ENCODE peak calls at places on chromosomes 4 and X, in ten cellular contexts. P, X, W, O, V, C, Q, M, H and F are unnamed samples.

GRCh38 chr4:26413595-26413994 is 76.7 kb downstream of the CCKAR start:
- DNase-seq in C (no peak), W (no peak), O (no peak), M (no peak), X (no peak), P (no peak), Q (no peak), V (no peak), H (no peak), F (no peak)

GRCh38 chrX:100512471-100512870 is 72.3 kb upstream of the TNMD start:
- DNase-seq in X (peak; percentile 2), Q (no peak), W (no peak), O (no peak), M (no peak), H (no peak), C (peak; percentile 32), V (no peak), P (no peak), F (no peak)

GRCh38 chr4:123444298-123444731 is 47.7 kb downstream of the SPRY1 start:
- DNase-seq in H (no peak), V (peak; percentile 52), W (peak; percentile 7), O (peak; percentile 38), P (no peak), X (peak; percentile 91), M (peak; percentile 31), Q (no peak), C (peak; percentile 82), F (peak; percentile 90)

GRCh38 chr4:89248879-89249281 is 58.7 kb downstream of the GPRIN3 start:
- DNase-seq in Q (no peak), W (no peak), O (no peak), V (no peak), H (peak; percentile 27), C (no peak), P (no peak), M (no peak), X (no peak), F (no peak)

GRCh38 chrX:10004832-10005475 is 37.8 kb downstream of the CLDN34 start:
- DNase-seq in V (no peak), X (no peak), Q (no peak), H (no peak), C (no peak), O (no peak), W (no peak), P (no peak), M (no peak), F (no peak)

GRCh38 chrX:130994671-130995070 is 63.5 kb upstream of the ARHGAP36 start:
- DNase-seq in V (no peak), H (no peak), X (peak; percentile 22), Q (no peak), C (peak; percentile 61), M (no peak), W (peak; percentile 4), P (no peak), O (no peak), F (peak; percentile 24)

GRCh38 chr4:154807042-154807630 is 26.1 kb downstream of the RBM46 start:
- DNase-seq in C (peak; percentile 24), W (no peak), X (peak; percentile 49), Q (no peak), M (no peak), O (no peak), H (no peak), V (no peak), P (no peak), F (peak; percentile 4)

GRCh38 chr4:66558651-66559050 is 888.4 kb upstream of the EPHA5 start:
- DNase-seq in W (no peak), Q (no peak), P (no peak), X (no peak), H (no peak), O (no peak), V (no peak), M (no peak), C (no peak), F (no peak)

GRCh38 chrX:124507276-124507675 is 160.9 kb downstream of the SH2D1A start:
- DNase-seq in V (no peak), M (no peak), C (no peak), H (no peak), O (no peak), X (no peak), W (no peak), Q (no peak), P (no peak), F (no peak)

GRCh38 chrX:136789856-136790255 is 9.1 kb upstream of the ARHGEF6 start:
- DNase-seq in O (no peak), P (no peak), M (no peak), Q (no peak), H (no peak), V (no peak), W (no peak), X (no peak), C (no peak), F (no peak)

GRCh38 chr4:3324093-3324815 is 31.4 kb downstream of the RGS12 start:
- DNase-seq in H (no peak), O (no peak), V (peak; percentile 32), C (peak; percentile 84), P (peak; percentile 49), Q (peak; percentile 34), M (no peak), W (no peak), X (no peak), F (no peak)

GRCh38 chr4:131091896-131092295 is 1995.9 kb downstream of the C4orf33 start:
- DNase-seq in O (no peak), X (peak; percentile 41), W (no peak), C (peak; percentile 74), H (no peak), M (no peak), Q (no peak), P (no peak), V (no peak), F (peak; percentile 5)

GRCh38 chrX:2321411-2321810 is 179.4 kb downstream of the DHRSX start:
- DNase-seq in C (no peak), P (no peak), H (no peak), V (no peak), X (no peak), W (no peak), Q (no peak), O (no peak), M (no peak), F (no peak)

GRCh38 chr4:153618831-153619230 is 65.2 kb upstream of the TLR2 start:
- DNase-seq in X (no peak), O (no peak), Q (no peak), M (no peak), P (no peak), H (no peak), C (peak; percentile 17), W (no peak), V (no peak), F (no peak)
- H3K36me3 ChIP-seq in X (peaks cover 100% of the 10 kb centered on the region), O (peaks cover 12% of the 10 kb centered on the region), Q (peaks cover 56% of the 10 kb centered on the region), M (no peaks in the 10 kb centered on the region), P (peaks cover 67% of the 10 kb centered on the region), H (no peaks in the 10 kb centered on the region), C (peaks cover 8% of the 10 kb centered on the region), W (no peaks in the 10 kb centered on the region), V (peaks cover 59% of the 10 kb centered on the region), F (no peaks in the 10 kb centered on the region)

GRCh38 chr4:144356941-144357381 is 216.4 kb upstream of the GYPA start:
- DNase-seq in W (no peak), P (peak; percentile 30), Q (no peak), X (no peak), M (no peak), V (no peak), H (no peak), C (peak; percentile 57), O (no peak), F (no peak)

GRCh38 chr4:144355809-144356757 is 215.6 kb upstream of the GYPA start:
- DNase-seq in P (peak; percentile 16), W (peak; percentile 36), M (no peak), C (peak; percentile 58), Q (no peak), H (no peak), X (peak; percentile 7), V (no peak), O (no peak), F (peak; percentile 5)

GRCh38 chr4:144351306-144351705 is 210.8 kb upstream of the GYPA start:
- DNase-seq in V (no peak), M (no peak), C (no peak), W (no peak), Q (no peak), X (no peak), H (no peak), O (no peak), P (no peak), F (no peak)

GRCh38 chr4:144350706-144351105 is 210.2 kb upstream of the GYPA start:
- DNase-seq in W (no peak), C (no peak), P (no peak), X (no peak), V (no peak), H (no peak), Q (no peak), M (no peak), O (no peak), F (no peak)

GRCh38 chr4:144353240-144353639 is 212.7 kb upstream of the GYPA start:
- DNase-seq in H (peak; percentile 71), X (no peak), W (no peak), O (no peak), C (peak; percentile 4), M (no peak), P (no peak), V (no peak), Q (no peak), F (no peak)
- TF ChIP-seq CTCF in H (no peak), X (no peak), W (no peak), O (no peak), C (no peak), M (no peak), P (no peak), V (no peak), Q (no peak), F (no peak)

GRCh38 chr4:88009871-88010270 is 2.4 kb downstream of the PKD2 start:
- DNase-seq in H (no peak), Q (no peak), O (no peak), V (no peak), P (no peak), C (no peak), X (no peak), W (no peak), M (no peak), F (no peak)
- H3K4me3 ChIP-seq in H (no peak overlapping the region), Q (peak overlapping the region; percentile 100), O (no peak overlapping the region), V (no peak overlapping the region), P (no peak overlapping the region), C (peak overlapping the region; percentile 68), X (no peak overlapping the region), W (no peak overlapping the region), M (peak overlapping the region; percentile 71), F (no peak overlapping the region)

GRCh38 chr4:177229331-177229730 is 80.3 kb upstream of the NEIL3 start:
- DNase-seq in M (no peak), H (no peak), P (no peak), Q (no peak), C (no peak), V (no peak), W (no peak), O (no peak), X (no peak), F (no peak)

GRCh38 chr4:177222776-177223175 is 86.9 kb upstream of the NEIL3 start:
- DNase-seq in V (no peak), O (no peak), H (no peak), P (no peak), Q (no peak), X (no peak), W (no peak), M (no peak), C (no peak), F (no peak)

GRCh38 chr4:177227636-177228035 is 82.0 kb upstream of the NEIL3 start:
- DNase-seq in X (no peak), H (no peak), V (no peak), M (no peak), Q (no peak), C (no peak), O (no peak), P (peak; percentile 48), W (no peak), F (no peak)

GRCh38 chr4:177228599-177228998 is 81.1 kb upstream of the NEIL3 start:
- DNase-seq in C (no peak), Q (no peak), H (no peak), P (no peak), V (no peak), M (no peak), O (no peak), W (no peak), X (no peak), F (no peak)

GRCh38 chr4:177225605-177226004 is 84.1 kb upstream of the NEIL3 start:
- DNase-seq in Q (no peak), W (no peak), O (no peak), V (no peak), C (no peak), H (no peak), M (no peak), X (no peak), P (no peak), F (no peak)
- H3K36me3 ChIP-seq in Q (no peaks in the 10 kb centered on the region), W (no peaks in the 10 kb centered on the region), O (no peaks in the 10 kb centered on the region), V (no peaks in the 10 kb centered on the region), C (no peaks in the 10 kb centered on the region), H (no peaks in the 10 kb centered on the region), M (no peaks in the 10 kb centered on the region), X (no peaks in the 10 kb centered on the region), P (no peaks in the 10 kb centered on the region), F (no peaks in the 10 kb centered on the region)